ENCODE peak calls at places on chromosomes 1 and 21, in seven cellular contexts. One of them, this sample, is unnamed.
A peak's percentile ranks its signal among the peaks of the same experiment; 100 is the strongest.

GRCh38 chr1:109136766-109137165 is 22.9 kb downstream of the ELAPOR1 start:
- DNase-seq in breast epithelium: no peak
- DNase-seq in IMR-90: no peak
- DNase-seq in prostate gland: no peak
- DNase-seq in Calu3: no peak
- DNase-seq in heart left ventricle: no peak
- DNase-seq in osteocyte: no peak
- DNase-seq in this sample: no peak

GRCh38 chr1:190104959-190105358 is 372.7 kb downstream of the BRINP3 start:
- DNase-seq in breast epithelium: no peak
- DNase-seq in IMR-90: no peak
- DNase-seq in prostate gland: no peak
- DNase-seq in Calu3: no peak
- DNase-seq in heart left ventricle: no peak
- DNase-seq in osteocyte: no peak
- DNase-seq in this sample: no peak

GRCh38 chr1:229664133-229664689 is 38.2 kb downstream of the URB2 start:
- DNase-seq in breast epithelium: no peak
- DNase-seq in IMR-90: peak; percentile 63
- DNase-seq in prostate gland: no peak
- DNase-seq in Calu3: no peak
- DNase-seq in heart left ventricle: no peak
- DNase-seq in osteocyte: no peak
- DNase-seq in this sample: peak; percentile 97

GRCh38 chr1:25051504-25051903 is 121.4 kb upstream of the RUNX3 start:
- DNase-seq in breast epithelium: no peak
- DNase-seq in IMR-90: no peak
- DNase-seq in prostate gland: no peak
- DNase-seq in Calu3: no peak
- DNase-seq in heart left ventricle: no peak
- DNase-seq in osteocyte: no peak
- DNase-seq in this sample: no peak

GRCh38 chr1:175197536-175197935 is 5.0 kb upstream of the KIAA0040 start:
- DNase-seq in breast epithelium: peak; percentile 67
- DNase-seq in IMR-90: no peak
- DNase-seq in prostate gland: peak; percentile 59
- DNase-seq in Calu3: peak; percentile 85
- DNase-seq in heart left ventricle: no peak
- DNase-seq in osteocyte: no peak
- DNase-seq in this sample: peak; percentile 97

GRCh38 chr21:26061437-26061836 is 109.1 kb downstream of the APP start:
- DNase-seq in breast epithelium: no peak
- DNase-seq in IMR-90: peak; percentile 71
- DNase-seq in prostate gland: no peak
- DNase-seq in Calu3: no peak
- DNase-seq in heart left ventricle: no peak
- DNase-seq in osteocyte: no peak
- DNase-seq in this sample: peak; percentile 7

GRCh38 chr1:214957330-214958137 is 125.0 kb upstream of the KCNK2 start:
- DNase-seq in breast epithelium: peak; percentile 18
- DNase-seq in IMR-90: peak; percentile 100
- DNase-seq in prostate gland: no peak
- DNase-seq in Calu3: no peak
- DNase-seq in heart left ventricle: no peak
- DNase-seq in osteocyte: no peak
- DNase-seq in this sample: peak; percentile 98

GRCh38 chr1:203704120-203704519 is 60.9 kb upstream of the LAX1 start:
- DNase-seq in breast epithelium: no peak
- DNase-seq in IMR-90: no peak
- DNase-seq in prostate gland: no peak
- DNase-seq in Calu3: no peak
- DNase-seq in heart left ventricle: no peak
- DNase-seq in osteocyte: no peak
- DNase-seq in this sample: no peak

GRCh38 chr1:51666463-51666862 is 49.6 kb downstream of the OSBPL9 start:
- DNase-seq in breast epithelium: no peak
- DNase-seq in IMR-90: peak; percentile 69
- DNase-seq in prostate gland: no peak
- DNase-seq in Calu3: no peak
- DNase-seq in heart left ventricle: no peak
- DNase-seq in osteocyte: no peak
- DNase-seq in this sample: no peak

DNA sequence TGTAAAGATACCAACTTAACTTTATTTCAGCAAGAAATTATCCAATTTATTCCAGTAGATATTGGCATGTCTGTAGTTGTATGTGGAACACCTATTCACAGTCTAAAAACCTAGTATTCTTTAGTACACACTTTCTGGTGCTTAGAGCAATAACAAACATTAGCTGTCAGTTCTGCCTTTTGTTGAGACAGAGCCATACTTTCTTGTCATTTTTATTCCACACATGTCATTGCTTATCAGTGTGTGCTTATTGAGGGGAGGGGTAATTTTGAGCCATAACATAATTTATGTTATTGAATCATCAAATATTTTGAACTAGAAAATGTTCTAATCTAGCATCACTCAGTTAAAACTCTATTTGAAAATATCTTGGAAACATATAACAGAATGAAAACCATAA is 401.7 kb downstream of the PTPRC start:
- DNase-seq in breast epithelium: no peak
- DNase-seq in IMR-90: no peak
- DNase-seq in prostate gland: no peak
- DNase-seq in Calu3: no peak
- DNase-seq in heart left ventricle: no peak
- DNase-seq in osteocyte: no peak
- DNase-seq in this sample: no peak
- TF ChIP-seq CTCF in breast epithelium: no peak
- TF ChIP-seq CTCF in IMR-90: no peak
- TF ChIP-seq CTCF in prostate gland: no peak
- TF ChIP-seq CTCF in Calu3: no peak
- TF ChIP-seq CTCF in heart left ventricle: no peak
- TF ChIP-seq CTCF in osteocyte: no peak
- TF ChIP-seq CTCF in this sample: no peak

GRCh38 chr1:151707541-151708065 is 9.0 kb downstream of the CELF3 start:
- DNase-seq in breast epithelium: no peak
- DNase-seq in IMR-90: no peak
- DNase-seq in prostate gland: no peak
- DNase-seq in Calu3: no peak
- DNase-seq in heart left ventricle: no peak
- DNase-seq in osteocyte: no peak
- DNase-seq in this sample: no peak

GRCh38 chr1:151706464-151707415 is 9.9 kb downstream of the CELF3 start:
- DNase-seq in breast epithelium: no peak
- DNase-seq in IMR-90: no peak
- DNase-seq in prostate gland: no peak
- DNase-seq in Calu3: no peak
- DNase-seq in heart left ventricle: no peak
- DNase-seq in osteocyte: no peak
- DNase-seq in this sample: no peak

GRCh38 chr1:151711044-151711800 is 5.4 kb downstream of the CELF3 start:
- DNase-seq in breast epithelium: no peak
- DNase-seq in IMR-90: no peak
- DNase-seq in prostate gland: no peak
- DNase-seq in Calu3: no peak
- DNase-seq in heart left ventricle: no peak
- DNase-seq in osteocyte: no peak
- DNase-seq in this sample: no peak

GRCh38 chr1:151710187-151710586 is 6.4 kb downstream of the CELF3 start:
- DNase-seq in breast epithelium: no peak
- DNase-seq in IMR-90: peak; percentile 55
- DNase-seq in prostate gland: no peak
- DNase-seq in Calu3: peak; percentile 46
- DNase-seq in heart left ventricle: no peak
- DNase-seq in osteocyte: no peak
- DNase-seq in this sample: peak; percentile 21

GRCh38 chr1:151708891-151709290 is 7.7 kb downstream of the CELF3 start:
- DNase-seq in breast epithelium: no peak
- DNase-seq in IMR-90: no peak
- DNase-seq in prostate gland: no peak
- DNase-seq in Calu3: no peak
- DNase-seq in heart left ventricle: no peak
- DNase-seq in osteocyte: no peak
- DNase-seq in this sample: no peak
- TF ChIP-seq CTCF in breast epithelium: no peak
- TF ChIP-seq CTCF in IMR-90: no peak
- TF ChIP-seq CTCF in prostate gland: no peak
- TF ChIP-seq CTCF in Calu3: no peak
- TF ChIP-seq CTCF in heart left ventricle: no peak
- TF ChIP-seq CTCF in osteocyte: no peak
- TF ChIP-seq CTCF in this sample: no peak

GRCh38 chr1:52748119-52748518 is 21.9 kb downstream of the ZYG11B start:
- DNase-seq in breast epithelium: no peak
- DNase-seq in IMR-90: no peak
- DNase-seq in prostate gland: no peak
- DNase-seq in Calu3: no peak
- DNase-seq in heart left ventricle: no peak
- DNase-seq in osteocyte: no peak
- DNase-seq in this sample: peak; percentile 6
- TF ChIP-seq CTCF in breast epithelium: no peak
- TF ChIP-seq CTCF in IMR-90: peak; percentile 33
- TF ChIP-seq CTCF in prostate gland: no peak
- TF ChIP-seq CTCF in Calu3: no peak
- TF ChIP-seq CTCF in heart left ventricle: peak; percentile 36
- TF ChIP-seq CTCF in osteocyte: peak; percentile 38
- TF ChIP-seq CTCF in this sample: peak; percentile 26

GRCh38 chr1:2126331-2127180 is 68.0 kb downstream of the FAAP20 start:
- DNase-seq in breast epithelium: no peak
- DNase-seq in IMR-90: no peak
- DNase-seq in prostate gland: no peak
- DNase-seq in Calu3: no peak
- DNase-seq in heart left ventricle: peak; percentile 31
- DNase-seq in osteocyte: no peak
- DNase-seq in this sample: no peak

GRCh38 chr1:2129256-2129943 is 65.2 kb downstream of the FAAP20 start:
- DNase-seq in breast epithelium: no peak
- DNase-seq in IMR-90: no peak
- DNase-seq in prostate gland: no peak
- DNase-seq in Calu3: no peak
- DNase-seq in heart left ventricle: peak; percentile 6
- DNase-seq in osteocyte: no peak
- DNase-seq in this sample: no peak

GRCh38 chr1:2127181-2128145 is 67.1 kb downstream of the FAAP20 start:
- DNase-seq in breast epithelium: peak; percentile 50
- DNase-seq in IMR-90: no peak
- DNase-seq in prostate gland: peak; percentile 43
- DNase-seq in Calu3: no peak
- DNase-seq in heart left ventricle: peak; percentile 60
- DNase-seq in osteocyte: no peak
- DNase-seq in this sample: no peak

GRCh38 chr1:2130156-2130555 is 64.4 kb downstream of the FAAP20 start:
- DNase-seq in breast epithelium: no peak
- DNase-seq in IMR-90: no peak
- DNase-seq in prostate gland: no peak
- DNase-seq in Calu3: no peak
- DNase-seq in heart left ventricle: no peak
- DNase-seq in osteocyte: no peak
- DNase-seq in this sample: no peak

GRCh38 chr1:2128189-2128901 is 66.2 kb downstream of the FAAP20 start:
- DNase-seq in breast epithelium: no peak
- DNase-seq in IMR-90: no peak
- DNase-seq in prostate gland: no peak
- DNase-seq in Calu3: no peak
- DNase-seq in heart left ventricle: peak; percentile 16
- DNase-seq in osteocyte: no peak
- DNase-seq in this sample: no peak
- TF ChIP-seq CTCF in breast epithelium: no peak
- TF ChIP-seq CTCF in IMR-90: no peak
- TF ChIP-seq CTCF in prostate gland: no peak
- TF ChIP-seq CTCF in Calu3: no peak
- TF ChIP-seq CTCF in heart left ventricle: no peak
- TF ChIP-seq CTCF in osteocyte: no peak
- TF ChIP-seq CTCF in this sample: no peak

DNA sequence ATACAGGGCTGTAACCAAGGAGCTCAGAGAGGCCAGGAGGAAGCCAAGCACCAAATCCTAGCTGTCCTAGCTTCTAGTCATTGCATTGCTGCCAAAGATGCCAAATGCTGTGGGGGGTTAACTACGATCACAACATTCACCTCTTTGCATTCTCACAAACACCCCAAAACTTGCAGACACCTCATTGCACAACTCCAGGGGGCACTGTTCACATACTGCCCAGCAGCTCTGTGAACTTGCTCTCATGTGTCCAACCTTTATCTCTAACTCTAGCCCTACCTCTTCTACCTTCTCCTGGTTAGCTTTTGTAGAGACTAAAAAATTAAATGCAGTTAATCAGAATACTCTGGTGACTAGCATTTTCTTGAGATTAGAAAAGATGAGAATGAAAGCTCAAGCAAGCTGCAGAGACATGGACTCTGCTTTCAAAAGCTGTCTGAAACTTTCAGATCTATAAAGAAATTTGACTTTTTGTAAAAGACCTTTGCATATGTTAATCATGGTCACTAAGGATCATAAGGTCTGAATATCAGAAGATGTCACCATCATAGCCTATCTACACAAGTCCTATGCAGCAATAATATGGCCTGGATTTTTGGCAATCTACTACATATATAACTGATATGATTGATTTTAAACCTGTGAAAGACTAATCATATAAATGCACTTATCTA is 14.0 kb upstream of the KIF14 start:
- DNase-seq in breast epithelium: no peak
- DNase-seq in IMR-90: no peak
- DNase-seq in prostate gland: no peak
- DNase-seq in Calu3: no peak
- DNase-seq in heart left ventricle: no peak
- DNase-seq in osteocyte: no peak
- DNase-seq in this sample: peak; percentile 43
- TF ChIP-seq CTCF in breast epithelium: no peak
- TF ChIP-seq CTCF in IMR-90: peak; percentile 8
- TF ChIP-seq CTCF in prostate gland: no peak
- TF ChIP-seq CTCF in Calu3: no peak
- TF ChIP-seq CTCF in heart left ventricle: no peak
- TF ChIP-seq CTCF in osteocyte: no peak
- TF ChIP-seq CTCF in this sample: peak; percentile 41

DNA sequence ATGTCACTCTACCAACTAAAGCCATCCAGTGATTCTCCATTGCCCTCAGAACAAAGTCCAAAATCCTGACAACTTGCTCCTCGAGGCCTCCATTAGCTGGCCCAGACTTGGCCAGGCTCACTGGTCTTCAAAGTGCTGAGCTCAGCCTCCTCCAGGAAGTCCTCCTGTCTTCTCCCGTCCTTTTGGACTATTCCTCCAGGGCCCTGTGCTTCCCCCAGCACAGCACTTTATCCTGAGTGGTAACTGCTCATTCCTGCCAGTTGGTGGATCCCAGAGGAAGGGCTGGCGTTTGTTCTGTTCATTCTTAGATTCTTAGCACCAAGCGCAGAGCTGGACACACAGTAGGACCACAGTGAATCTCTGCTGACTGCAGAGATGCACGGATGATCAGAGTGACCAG is 179.9 kb downstream of the PTPRU start:
- DNase-seq in breast epithelium: no peak
- DNase-seq in IMR-90: no peak
- DNase-seq in prostate gland: no peak
- DNase-seq in Calu3: no peak
- DNase-seq in heart left ventricle: no peak
- DNase-seq in osteocyte: peak; percentile 46
- DNase-seq in this sample: no peak
- TF ChIP-seq CTCF in breast epithelium: no peak
- TF ChIP-seq CTCF in IMR-90: no peak
- TF ChIP-seq CTCF in prostate gland: no peak
- TF ChIP-seq CTCF in Calu3: no peak
- TF ChIP-seq CTCF in heart left ventricle: no peak
- TF ChIP-seq CTCF in osteocyte: no peak
- TF ChIP-seq CTCF in this sample: no peak

GRCh38 chr21:36320421-36321324 is 676 bp downstream of the MORC3 start:
- DNase-seq in breast epithelium: peak; percentile 51
- DNase-seq in IMR-90: peak; percentile 73
- DNase-seq in prostate gland: peak; percentile 66
- DNase-seq in Calu3: peak; percentile 59
- DNase-seq in heart left ventricle: peak; percentile 79
- DNase-seq in osteocyte: peak; percentile 89
- DNase-seq in this sample: peak; percentile 71
- TF ChIP-seq CTCF in breast epithelium: no peak
- TF ChIP-seq CTCF in IMR-90: no peak
- TF ChIP-seq CTCF in prostate gland: no peak
- TF ChIP-seq CTCF in Calu3: no peak
- TF ChIP-seq CTCF in heart left ventricle: no peak
- TF ChIP-seq CTCF in osteocyte: no peak
- TF ChIP-seq CTCF in this sample: no peak

This sample was measured in MCF 10A.